ENCODE peak calls at places on chromosomes 16 and 17, in seven cellular contexts. One of them, this sample, is unnamed.

GRCh38 chr17:45997624-45998023 is 1.4 kb upstream of the STH start:
- DNase-seq in HuH-7.5: no peak
- DNase-seq in AG09309: no peak
- DNase-seq in stimulated activated CD8-positive, alpha-beta memory T cell treated with anti-CD3 and anti-CD28 coated beads, Interleukin-15, amount 100 ng/mL, for 1 hour: no peak
- DNase-seq in cardiac fibroblast: peak; percentile 27
- DNase-seq in activated naive CD4-positive, alpha-beta T cell treated with anti-CD3 and anti-CD28 coated beads for 36 hours: no peak
- DNase-seq in stimulated activated CD4-positive, alpha-beta T cell treated with anti-CD3 and anti-CD28 coated beads, Interleukin-1b, Interleukin-23, amount 100 ng/mL, for 24 hours: no peak
- DNase-seq in this sample: no peak

GRCh38 chr17:82932146-82933005 is 92.6 kb upstream of the ZNF750 start:
- DNase-seq in HuH-7.5: no peak
- DNase-seq in AG09309: no peak
- DNase-seq in stimulated activated CD8-positive, alpha-beta memory T cell treated with anti-CD3 and anti-CD28 coated beads, Interleukin-15, amount 100 ng/mL, for 1 hour: no peak
- DNase-seq in cardiac fibroblast: peak; percentile 31
- DNase-seq in activated naive CD4-positive, alpha-beta T cell treated with anti-CD3 and anti-CD28 coated beads for 36 hours: no peak
- DNase-seq in stimulated activated CD4-positive, alpha-beta T cell treated with anti-CD3 and anti-CD28 coated beads, Interleukin-1b, Interleukin-23, amount 100 ng/mL, for 24 hours: no peak
- DNase-seq in this sample: no peak

GRCh38 chr16:63890072-63890471 is 1231.8 kb downstream of the CDH11 start:
- DNase-seq in HuH-7.5: no peak
- DNase-seq in AG09309: no peak
- DNase-seq in stimulated activated CD8-positive, alpha-beta memory T cell treated with anti-CD3 and anti-CD28 coated beads, Interleukin-15, amount 100 ng/mL, for 1 hour: no peak
- DNase-seq in cardiac fibroblast: peak; percentile 71
- DNase-seq in activated naive CD4-positive, alpha-beta T cell treated with anti-CD3 and anti-CD28 coated beads for 36 hours: no peak
- DNase-seq in stimulated activated CD4-positive, alpha-beta T cell treated with anti-CD3 and anti-CD28 coated beads, Interleukin-1b, Interleukin-23, amount 100 ng/mL, for 24 hours: no peak
- DNase-seq in this sample: no peak

GRCh38 chr16:89314357-89314756 is 96.9 kb downstream of the ZNF778 start:
- DNase-seq in HuH-7.5: no peak
- DNase-seq in AG09309: no peak
- DNase-seq in stimulated activated CD8-positive, alpha-beta memory T cell treated with anti-CD3 and anti-CD28 coated beads, Interleukin-15, amount 100 ng/mL, for 1 hour: no peak
- DNase-seq in cardiac fibroblast: no peak
- DNase-seq in activated naive CD4-positive, alpha-beta T cell treated with anti-CD3 and anti-CD28 coated beads for 36 hours: peak; percentile 59
- DNase-seq in stimulated activated CD4-positive, alpha-beta T cell treated with anti-CD3 and anti-CD28 coated beads, Interleukin-1b, Interleukin-23, amount 100 ng/mL, for 24 hours: no peak
- DNase-seq in this sample: no peak

GRCh38 chr16:54034684-54035083 is 251.9 kb downstream of the IRX3 start:
- DNase-seq in HuH-7.5: no peak
- DNase-seq in AG09309: no peak
- DNase-seq in stimulated activated CD8-positive, alpha-beta memory T cell treated with anti-CD3 and anti-CD28 coated beads, Interleukin-15, amount 100 ng/mL, for 1 hour: no peak
- DNase-seq in cardiac fibroblast: peak; percentile 7
- DNase-seq in activated naive CD4-positive, alpha-beta T cell treated with anti-CD3 and anti-CD28 coated beads for 36 hours: no peak
- DNase-seq in stimulated activated CD4-positive, alpha-beta T cell treated with anti-CD3 and anti-CD28 coated beads, Interleukin-1b, Interleukin-23, amount 100 ng/mL, for 24 hours: no peak
- DNase-seq in this sample: no peak

GRCh38 chr17:6684460-6684783 is 28.7 kb downstream of the SLC13A5 start:
- DNase-seq in HuH-7.5: no peak
- DNase-seq in AG09309: no peak
- DNase-seq in stimulated activated CD8-positive, alpha-beta memory T cell treated with anti-CD3 and anti-CD28 coated beads, Interleukin-15, amount 100 ng/mL, for 1 hour: no peak
- DNase-seq in cardiac fibroblast: no peak
- DNase-seq in activated naive CD4-positive, alpha-beta T cell treated with anti-CD3 and anti-CD28 coated beads for 36 hours: no peak
- DNase-seq in stimulated activated CD4-positive, alpha-beta T cell treated with anti-CD3 and anti-CD28 coated beads, Interleukin-1b, Interleukin-23, amount 100 ng/mL, for 24 hours: no peak
- DNase-seq in this sample: no peak

GRCh38 chr16:31074814-31075183 is 577 bp downstream of the ZNF646 start:
- DNase-seq in HuH-7.5: no peak
- DNase-seq in AG09309: no peak
- DNase-seq in stimulated activated CD8-positive, alpha-beta memory T cell treated with anti-CD3 and anti-CD28 coated beads, Interleukin-15, amount 100 ng/mL, for 1 hour: no peak
- DNase-seq in cardiac fibroblast: peak; percentile 18
- DNase-seq in activated naive CD4-positive, alpha-beta T cell treated with anti-CD3 and anti-CD28 coated beads for 36 hours: no peak
- DNase-seq in stimulated activated CD4-positive, alpha-beta T cell treated with anti-CD3 and anti-CD28 coated beads, Interleukin-1b, Interleukin-23, amount 100 ng/mL, for 24 hours: no peak
- DNase-seq in this sample: no peak

GRCh38 chr17:27544350-27545131 is 86.4 kb upstream of the LGALS9 start:
- DNase-seq in HuH-7.5: no peak
- DNase-seq in AG09309: no peak
- DNase-seq in stimulated activated CD8-positive, alpha-beta memory T cell treated with anti-CD3 and anti-CD28 coated beads, Interleukin-15, amount 100 ng/mL, for 1 hour: no peak
- DNase-seq in cardiac fibroblast: no peak
- DNase-seq in activated naive CD4-positive, alpha-beta T cell treated with anti-CD3 and anti-CD28 coated beads for 36 hours: peak; percentile 92
- DNase-seq in stimulated activated CD4-positive, alpha-beta T cell treated with anti-CD3 and anti-CD28 coated beads, Interleukin-1b, Interleukin-23, amount 100 ng/mL, for 24 hours: peak; percentile 41
- DNase-seq in this sample: no peak

GRCh38 chr16:2015117-2015946 is 4.3 kb upstream of the NPW start:
- DNase-seq in HuH-7.5: no peak
- DNase-seq in AG09309: no peak
- DNase-seq in stimulated activated CD8-positive, alpha-beta memory T cell treated with anti-CD3 and anti-CD28 coated beads, Interleukin-15, amount 100 ng/mL, for 1 hour: no peak
- DNase-seq in cardiac fibroblast: no peak
- DNase-seq in activated naive CD4-positive, alpha-beta T cell treated with anti-CD3 and anti-CD28 coated beads for 36 hours: no peak
- DNase-seq in stimulated activated CD4-positive, alpha-beta T cell treated with anti-CD3 and anti-CD28 coated beads, Interleukin-1b, Interleukin-23, amount 100 ng/mL, for 24 hours: no peak
- DNase-seq in this sample: no peak

GRCh38 chr16:74982303-74982702 is 2.6 kb downstream of the WDR59 start:
- DNase-seq in HuH-7.5: no peak
- DNase-seq in AG09309: no peak
- DNase-seq in stimulated activated CD8-positive, alpha-beta memory T cell treated with anti-CD3 and anti-CD28 coated beads, Interleukin-15, amount 100 ng/mL, for 1 hour: no peak
- DNase-seq in cardiac fibroblast: no peak
- DNase-seq in activated naive CD4-positive, alpha-beta T cell treated with anti-CD3 and anti-CD28 coated beads for 36 hours: no peak
- DNase-seq in stimulated activated CD4-positive, alpha-beta T cell treated with anti-CD3 and anti-CD28 coated beads, Interleukin-1b, Interleukin-23, amount 100 ng/mL, for 24 hours: no peak
- DNase-seq in this sample: no peak

GRCh38 chr16:50863673-50864144 is 121.8 kb downstream of the CYLD start:
- DNase-seq in HuH-7.5: no peak
- DNase-seq in AG09309: no peak
- DNase-seq in stimulated activated CD8-positive, alpha-beta memory T cell treated with anti-CD3 and anti-CD28 coated beads, Interleukin-15, amount 100 ng/mL, for 1 hour: no peak
- DNase-seq in cardiac fibroblast: no peak
- DNase-seq in activated naive CD4-positive, alpha-beta T cell treated with anti-CD3 and anti-CD28 coated beads for 36 hours: no peak
- DNase-seq in stimulated activated CD4-positive, alpha-beta T cell treated with anti-CD3 and anti-CD28 coated beads, Interleukin-1b, Interleukin-23, amount 100 ng/mL, for 24 hours: no peak
- DNase-seq in this sample: no peak

GRCh38 chr17:77473615-77474226 is 333.0 kb downstream of the SEC14L1 start:
- DNase-seq in HuH-7.5: no peak
- DNase-seq in AG09309: no peak
- DNase-seq in stimulated activated CD8-positive, alpha-beta memory T cell treated with anti-CD3 and anti-CD28 coated beads, Interleukin-15, amount 100 ng/mL, for 1 hour: no peak
- DNase-seq in cardiac fibroblast: no peak
- DNase-seq in activated naive CD4-positive, alpha-beta T cell treated with anti-CD3 and anti-CD28 coated beads for 36 hours: peak; percentile 76
- DNase-seq in stimulated activated CD4-positive, alpha-beta T cell treated with anti-CD3 and anti-CD28 coated beads, Interleukin-1b, Interleukin-23, amount 100 ng/mL, for 24 hours: no peak
- DNase-seq in this sample: no peak